ENCODE peak calls at places on chromosomes 7 and 10, in five cellular contexts. L is mesothelial cell of epicardium, Y is heart left ventricle, Q is AG04450, U is foreskin fibroblast. C is an unnamed sample.

GRCh38 chr7:123604739-123605138 is 3.1 kb downstream of the ASB15 start:
- DNase-seq in L (no peak), Q (no peak), Y (no peak), U (no peak), C (no peak)

GRCh38 chr7:106464651-106465050 is 179.9 kb upstream of the NAMPT start:
- DNase-seq in U (no peak), L (no peak), Q (no peak), Y (no peak), C (no peak)

GRCh38 chr10:14613570-14613918 is 161.2 kb downstream of the FAM107B start:
- DNase-seq in U (no peak), L (no peak), Q (no peak), Y (no peak), C (no peak)

GRCh38 chr7:3141326-3141725 is 97.7 kb upstream of the CARD11 start:
- DNase-seq in Y (no peak), Q (no peak), U (no peak), L (no peak), C (no peak)

GRCh38 chr7:106563466-106564150 is 97.3 kb downstream of the CCDC71L start:
- DNase-seq in Q (no peak), Y (no peak), L (no peak), U (no peak), C (no peak)

GRCh38 chr7:51346136-51346535 is 29.5 kb upstream of the COBL start:
- DNase-seq in U (no peak), Q (no peak), Y (no peak), L (no peak), C (no peak)

GRCh38 chr7:130365093-130365492 is 15.2 kb upstream of the CPA1 start:
- DNase-seq in Y (no peak), U (no peak), Q (no peak), L (no peak), C (no peak)

GRCh38 chr10:78868456-78868855 is 200.3 kb upstream of the ZMIZ1 start:
- DNase-seq in Y (no peak), L (no peak), Q (no peak), U (no peak), C (no peak)

GRCh38 chr10:45373783-45374450 is at the start of gene ALOX5:
- DNase-seq in Q (no peak), U (no peak), Y (peak), L (no peak), C (peak)

GRCh38 chr7:15407910-15408309 is 153.9 kb downstream of the AGMO start:
- DNase-seq in Q (no peak), L (no peak), U (no peak), Y (no peak), C (no peak)

GRCh38 chr7:81159402-81159801 is 240.6 kb upstream of the SEMA3C start:
- DNase-seq in U (peak), L (no peak), Y (no peak), Q (no peak), C (no peak)

GRCh38 chr7:106659963-106660861 is 746 bp downstream of the CCDC71L start:
- DNase-seq in Y (peak), U (peak), L (peak), Q (no peak), C (peak)

GRCh38 chr10:94344522-94345122 is 18.1 kb downstream of the NOC3L start:
- DNase-seq in U (no peak), Y (no peak), Q (no peak), L (no peak), C (no peak)

GRCh38 chr10:94351089-94351488 is 11.7 kb downstream of the NOC3L start:
- DNase-seq in Y (no peak), L (no peak), U (no peak), Q (no peak), C (no peak)

GRCh38 chr10:94349327-94349726 is 13.4 kb downstream of the NOC3L start:
- DNase-seq in Y (no peak), L (no peak), U (no peak), Q (no peak), C (no peak)
- TF ChIP-seq CTCF in Y (no peak), L (no peak), U (no peak), Q (no peak), C (no peak)

GRCh38 chr7:1725199-1725701 is 55.2 kb downstream of the ELFN1 start:
- DNase-seq in L (no peak), Q (no peak), U (no peak), Y (peak), C (no peak)
- TF ChIP-seq CTCF in L (no peak), Q (no peak), U (no peak), Y (no peak), C (no peak)

GRCh38 chr7:131540491-131541162 is 15.8 kb downstream of the PODXL start:
- DNase-seq in U (no peak), L (no peak), Q (no peak), Y (no peak), C (no peak)

GRCh38 chr7:131546126-131546525 is 10.3 kb downstream of the PODXL start:
- DNase-seq in U (no peak), Y (no peak), L (no peak), Q (no peak), C (no peak)

GRCh38 chr7:131544021-131544420 is 12.4 kb downstream of the PODXL start:
- DNase-seq in L (no peak), U (no peak), Y (no peak), Q (no peak), C (no peak)

GRCh38 chr7:131544449-131545425 is 11.7 kb downstream of the PODXL start:
- DNase-seq in Y (no peak), U (no peak), Q (no peak), L (no peak), C (peak)

GRCh38 chr7:131543298-131543697 is 13.1 kb downstream of the PODXL start:
- DNase-seq in U (no peak), Q (no peak), Y (no peak), L (no peak), C (no peak)
- TF ChIP-seq CTCF in U (no peak), Q (no peak), Y (no peak), L (no peak), C (no peak)

DNA sequence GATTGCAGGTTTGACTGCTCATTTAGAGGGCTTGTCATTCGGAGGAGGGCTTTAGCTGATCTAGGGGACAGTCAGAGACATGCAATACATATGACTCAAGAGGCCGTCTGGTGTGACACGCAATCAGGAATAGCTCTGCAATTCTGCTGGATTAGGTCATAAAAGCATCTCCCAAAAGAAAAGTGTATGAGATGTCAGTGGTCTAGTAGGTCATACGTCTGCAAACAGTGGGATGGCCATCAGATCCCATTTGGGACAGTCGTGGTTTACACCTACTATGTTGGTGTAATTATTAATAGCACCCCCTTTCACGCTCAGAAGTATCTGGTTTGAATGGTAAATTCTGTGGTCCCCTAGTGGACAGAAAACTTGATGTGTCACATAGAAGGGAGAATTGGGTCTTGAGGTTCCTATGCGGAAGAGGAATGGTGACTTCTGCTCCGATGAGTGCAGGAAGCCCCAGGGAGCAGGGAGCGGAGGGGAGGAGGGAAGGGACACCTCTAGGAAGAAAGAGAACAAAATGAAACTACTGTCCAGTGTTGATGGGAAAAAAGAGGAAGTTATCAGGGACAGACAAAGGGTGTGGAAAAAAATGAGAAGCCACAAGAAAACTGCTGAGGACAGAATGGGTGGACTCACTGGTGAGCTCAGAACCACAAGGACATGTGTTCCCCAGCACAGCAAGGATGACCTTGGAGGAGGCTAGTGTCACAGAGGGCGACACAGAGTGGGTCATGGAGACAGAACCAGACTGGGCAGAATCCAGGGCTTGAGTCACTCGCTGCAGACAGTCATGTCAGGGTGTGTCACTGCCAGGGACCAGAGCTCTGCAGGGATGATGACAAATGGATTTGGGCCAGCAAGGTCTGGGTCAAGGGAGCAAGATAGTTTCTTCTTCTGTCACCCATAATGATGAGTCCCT is 59.9 kb downstream of the MAP3K8 start:
- DNase-seq in Q (no peak), Y (peak), U (peak), L (no peak), C (no peak)
- TF ChIP-seq CTCF in Q (no peak), Y (no peak), U (no peak), L (no peak), C (no peak)

GRCh38 chr10:1114355-1115261 is 58.4 kb downstream of the WDR37 start:
- DNase-seq in Y (no peak), Q (no peak), L (no peak), U (no peak), C (no peak)
- TF ChIP-seq CTCF in Y (no peak), Q (no peak), L (no peak), U (no peak), C (no peak)

GRCh38 chr7:128404826-128405344 is 4.9 kb downstream of the IMPDH1 start:
- DNase-seq in U (peak), Y (no peak), L (no peak), Q (no peak), C (no peak)
- TF ChIP-seq CTCF in U (peak), Y (peak), L (no peak), Q (peak), C (no peak)

GRCh38 chr10:93993782-93994668 is at the start of gene PLCE1:
- DNase-seq in L (peak), U (peak), Y (peak), Q (no peak), C (peak)
- TF ChIP-seq CTCF in L (no peak), U (no peak), Y (no peak), Q (no peak), C (no peak)

GRCh38 chr7:102297487-102298218 is 11.0 kb downstream of the SH2B2 start:
- DNase-seq in Q (no peak), U (no peak), Y (no peak), L (no peak), C (no peak)

GRCh38 chr7:102303669-102304422 is 17.2 kb downstream of the SH2B2 start:
- DNase-seq in U (no peak), Y (no peak), L (no peak), Q (no peak), C (no peak)

GRCh38 chr7:102304668-102305067 is 18.0 kb downstream of the SH2B2 start:
- DNase-seq in L (no peak), U (no peak), Q (no peak), Y (no peak), C (no peak)

GRCh38 chr7:102302025-102302424 is 15.4 kb downstream of the SH2B2 start:
- DNase-seq in U (no peak), Y (no peak), L (no peak), Q (no peak), C (no peak)

DNA sequence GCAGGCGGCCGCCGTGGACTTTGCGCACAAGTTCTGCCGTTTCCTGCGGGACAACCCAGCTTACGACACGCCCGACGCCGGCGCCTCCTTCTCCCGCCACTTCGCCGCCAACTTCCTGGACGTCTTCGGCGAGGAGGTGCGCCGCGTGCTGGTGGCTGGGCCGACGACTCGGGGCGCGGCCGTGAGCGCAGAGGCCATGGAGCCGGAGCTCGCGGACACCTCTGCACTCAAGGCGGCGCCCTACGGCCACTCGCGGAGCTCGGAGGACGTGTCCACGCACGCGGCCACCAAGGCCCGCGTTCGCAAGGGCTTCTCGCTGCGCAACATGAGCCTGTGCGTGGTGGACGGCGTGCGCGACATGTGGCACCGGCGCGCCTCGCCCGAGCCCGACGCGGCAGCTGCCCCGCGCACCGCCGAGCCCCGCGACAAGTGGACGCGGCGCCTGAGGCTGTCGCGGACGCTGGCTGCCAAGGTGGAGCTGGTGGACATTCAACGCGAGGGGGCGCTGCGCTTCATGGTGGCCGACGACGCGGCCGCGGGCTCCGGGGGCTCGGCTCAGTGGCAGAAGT is 14.1 kb downstream of the SH2B2 start:
- DNase-seq in Q (no peak), L (no peak), Y (no peak), U (no peak), C (peak)
- TF ChIP-seq CTCF in Q (no peak), L (peak), Y (no peak), U (no peak), C (peak)

GRCh38 chr7:119944601-119944972 is 328.4 kb upstream of the KCND2 start:
- DNase-seq in Y (no peak), L (no peak), U (no peak), Q (no peak), C (no peak)
- TF ChIP-seq CTCF in Y (no peak), L (peak), U (no peak), Q (no peak), C (no peak)

GRCh38 chr10:122013311-122013780 is 24.4 kb downstream of the TACC2 start:
- DNase-seq in L (no peak), Q (no peak), U (no peak), Y (no peak), C (no peak)
- TF ChIP-seq CTCF in L (no peak), Q (no peak), U (no peak), Y (no peak), C (no peak)